ENCODE peak calls at places on chromosomes 6 and 20, in five cellular contexts. One of them, this sample, is unnamed.

GRCh38 chr20:47487175-47487917 is 14.3 kb upstream of the NCOA3 start:
- DNase-seq in tibial nerve: no peak
- DNase-seq in SJSA1: no peak
- DNase-seq in fibroblast of lung: peak
- DNase-seq in effector memory CD4-positive, alpha-beta T cell: peak
- DNase-seq in this sample: peak

GRCh38 chr6:43054206-43054943 is 724 bp upstream of the CUL7 start:
- DNase-seq in tibial nerve: no peak
- DNase-seq in SJSA1: no peak
- DNase-seq in fibroblast of lung: peak
- DNase-seq in effector memory CD4-positive, alpha-beta T cell: no peak
- DNase-seq in this sample: no peak

GRCh38 chr6:45576648-45577624 is 199.2 kb upstream of the SUPT3H start:
- DNase-seq in tibial nerve: no peak
- DNase-seq in SJSA1: no peak
- DNase-seq in fibroblast of lung: peak
- DNase-seq in effector memory CD4-positive, alpha-beta T cell: no peak
- DNase-seq in this sample: no peak

GRCh38 chr20:19552144-19552895 is 205.7 kb upstream of the RIN2 start:
- DNase-seq in tibial nerve: no peak
- DNase-seq in SJSA1: no peak
- DNase-seq in fibroblast of lung: peak
- DNase-seq in effector memory CD4-positive, alpha-beta T cell: no peak
- DNase-seq in this sample: no peak

GRCh38 chr6:117555262-117555849 is 47.0 kb downstream of the GOPC start:
- DNase-seq in tibial nerve: no peak
- DNase-seq in SJSA1: peak
- DNase-seq in fibroblast of lung: no peak
- DNase-seq in effector memory CD4-positive, alpha-beta T cell: no peak
- DNase-seq in this sample: no peak

GRCh38 chr6:10880366-10880765 is 1.5 kb downstream of the GCM2 start:
- DNase-seq in tibial nerve: no peak
- DNase-seq in SJSA1: no peak
- DNase-seq in fibroblast of lung: no peak
- DNase-seq in effector memory CD4-positive, alpha-beta T cell: no peak
- DNase-seq in this sample: no peak

GRCh38 chr20:63186528-63187316 is 29.2 kb downstream of the YTHDF1 start:
- DNase-seq in tibial nerve: no peak
- DNase-seq in SJSA1: no peak
- DNase-seq in fibroblast of lung: peak
- DNase-seq in effector memory CD4-positive, alpha-beta T cell: no peak
- DNase-seq in this sample: no peak

GRCh38 chr6:43760799-43761168 is 9.2 kb upstream of the VEGFA start:
- DNase-seq in tibial nerve: no peak
- DNase-seq in SJSA1: no peak
- DNase-seq in fibroblast of lung: no peak
- DNase-seq in effector memory CD4-positive, alpha-beta T cell: no peak
- DNase-seq in this sample: no peak

GRCh38 chr20:45948742-45949541 is 14.5 kb downstream of the PCIF1 start:
- DNase-seq in tibial nerve: no peak
- DNase-seq in SJSA1: no peak
- DNase-seq in fibroblast of lung: no peak
- DNase-seq in effector memory CD4-positive, alpha-beta T cell: no peak
- DNase-seq in this sample: no peak

GRCh38 chr6:85323435-85324040 is 126.3 kb upstream of the NT5E start:
- DNase-seq in tibial nerve: peak
- DNase-seq in SJSA1: peak
- DNase-seq in fibroblast of lung: peak
- DNase-seq in effector memory CD4-positive, alpha-beta T cell: peak
- DNase-seq in this sample: peak

GRCh38 chr6:14550817-14551216 is 433.2 kb downstream of the CD83 start:
- DNase-seq in tibial nerve: peak
- DNase-seq in SJSA1: no peak
- DNase-seq in fibroblast of lung: no peak
- DNase-seq in effector memory CD4-positive, alpha-beta T cell: no peak
- DNase-seq in this sample: no peak

GRCh38 chr6:155544677-155545076 is 89.0 kb upstream of the NOX3 start:
- DNase-seq in tibial nerve: no peak
- DNase-seq in SJSA1: no peak
- DNase-seq in fibroblast of lung: no peak
- DNase-seq in effector memory CD4-positive, alpha-beta T cell: no peak
- DNase-seq in this sample: no peak

GRCh38 chr6:44224154-44224977 is 971 bp downstream of the SLC29A1 start:
- DNase-seq in tibial nerve: no peak
- DNase-seq in SJSA1: no peak
- DNase-seq in fibroblast of lung: peak
- DNase-seq in effector memory CD4-positive, alpha-beta T cell: no peak
- DNase-seq in this sample: no peak

GRCh38 chr20:19288061-19288460 is 75.6 kb downstream of the SLC24A3 start:
- DNase-seq in tibial nerve: no peak
- DNase-seq in SJSA1: no peak
- DNase-seq in fibroblast of lung: no peak
- DNase-seq in effector memory CD4-positive, alpha-beta T cell: no peak
- DNase-seq in this sample: no peak

GRCh38 chr6:25061289-25061945 is 125.7 kb upstream of the RIPOR2 start:
- DNase-seq in tibial nerve: peak
- DNase-seq in SJSA1: peak
- DNase-seq in fibroblast of lung: peak
- DNase-seq in effector memory CD4-positive, alpha-beta T cell: no peak
- DNase-seq in this sample: no peak
- H3K27ac ChIP-seq in tibial nerve: no peak
- H3K27ac ChIP-seq in SJSA1: no peak
- H3K27ac ChIP-seq in fibroblast of lung: no peak
- H3K27ac ChIP-seq in effector memory CD4-positive, alpha-beta T cell: no peak
- H3K27ac ChIP-seq in this sample: no peak

DNA sequence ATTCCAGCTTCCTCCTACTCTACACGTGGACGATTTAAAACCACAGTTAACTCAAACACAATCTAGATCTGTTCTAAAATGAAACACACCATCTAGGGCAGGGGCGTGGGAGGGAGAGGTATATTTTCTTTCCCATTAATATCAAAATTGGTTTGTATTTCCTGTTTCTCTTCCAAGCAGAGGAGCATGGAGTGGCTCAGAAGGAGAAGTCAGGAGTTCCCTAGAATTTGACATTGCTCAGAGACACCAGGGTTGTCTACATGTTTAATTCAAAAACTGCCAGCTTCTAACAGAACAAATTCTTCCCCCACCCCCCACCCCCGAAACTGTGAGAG is 2.3 kb downstream of the PREX1 start:
- DNase-seq in tibial nerve: no peak
- DNase-seq in SJSA1: no peak
- DNase-seq in fibroblast of lung: no peak
- DNase-seq in effector memory CD4-positive, alpha-beta T cell: no peak
- DNase-seq in this sample: no peak
- H3K4me3 ChIP-seq in tibial nerve: no peak
- H3K4me3 ChIP-seq in SJSA1: no peak
- H3K4me3 ChIP-seq in fibroblast of lung: no peak
- H3K4me3 ChIP-seq in effector memory CD4-positive, alpha-beta T cell: peak
- H3K4me3 ChIP-seq in this sample: peak

GRCh38 chr6:137175157-137175889 is 1.9 kb upstream of the IL22RA2 start:
- DNase-seq in tibial nerve: no peak
- DNase-seq in SJSA1: no peak
- DNase-seq in fibroblast of lung: no peak
- DNase-seq in effector memory CD4-positive, alpha-beta T cell: no peak
- DNase-seq in this sample: no peak
- H3K27ac ChIP-seq in tibial nerve: no peak
- H3K27ac ChIP-seq in SJSA1: no peak
- H3K27ac ChIP-seq in fibroblast of lung: no peak
- H3K27ac ChIP-seq in effector memory CD4-positive, alpha-beta T cell: no peak
- H3K27ac ChIP-seq in this sample: no peak

GRCh38 chr6:12750416-12750815 is 33.8 kb downstream of the PHACTR1 start:
- DNase-seq in tibial nerve: no peak
- DNase-seq in SJSA1: no peak
- DNase-seq in fibroblast of lung: no peak
- DNase-seq in effector memory CD4-positive, alpha-beta T cell: no peak
- DNase-seq in this sample: no peak
- H3K4me3 ChIP-seq in tibial nerve: no peak
- H3K4me3 ChIP-seq in SJSA1: no peak
- H3K4me3 ChIP-seq in fibroblast of lung: no peak
- H3K4me3 ChIP-seq in effector memory CD4-positive, alpha-beta T cell: no peak
- H3K4me3 ChIP-seq in this sample: no peak